ENCODE peak calls at places on chromosomes 1 and 21, in six cellular contexts. X is cardiac muscle cell, L is cardiac fibroblast, O is astrocyte of the spinal cord, K is neuronal stem cell, Q is NCI-H345. I is an unnamed sample.

GRCh38 chr1:116921301-116921885 is 11.7 kb downstream of the PTGFRN start:
- DNase-seq in L (peak), K (no peak), O (no peak), X (no peak), Q (no peak), I (no peak)

GRCh38 chr1:62425041-62425440 is 11.8 kb upstream of the USP1 start:
- DNase-seq in O (no peak), L (no peak), Q (no peak), X (no peak), K (no peak), I (no peak)

GRCh38 chr21:26457817-26458216 is 115.3 kb downstream of the CYYR1 start:
- DNase-seq in L (peak), K (no peak), O (no peak), X (peak), Q (no peak), I (no peak)

GRCh38 chr1:228374711-228375577 is 31.7 kb downstream of the TRIM11 start:
- DNase-seq in O (peak), K (no peak), X (peak), Q (no peak), L (peak), I (peak)

GRCh38 chr1:172450524-172450885 is 6.6 kb upstream of the PIGC start:
- DNase-seq in K (no peak), O (no peak), Q (peak), X (no peak), L (no peak), I (no peak)

GRCh38 chr1:200474633-200475032 is 64.8 kb upstream of the ZNF281 start:
- DNase-seq in K (no peak), L (no peak), X (no peak), O (no peak), Q (no peak), I (no peak)

GRCh38 chr1:167910530-167910929 is 3.4 kb downstream of the ADCY10 start:
- DNase-seq in O (no peak), Q (no peak), X (no peak), K (no peak), L (no peak), I (no peak)

GRCh38 chr1:28540651-28541050 is 12.2 kb upstream of the TRNAU1AP start:
- DNase-seq in L (no peak), O (no peak), K (no peak), Q (no peak), X (no peak), I (no peak)

GRCh38 chr1:185401019-185401418 is 84.0 kb upstream of the IVNS1ABP start:
- DNase-seq in L (peak), Q (no peak), X (no peak), O (peak), K (peak), I (no peak)

GRCh38 chr1:47229884-47230691 is 1.9 kb downstream of the TAL1 start:
- DNase-seq in O (peak), L (peak), K (no peak), Q (no peak), X (no peak), I (no peak)

GRCh38 chr1:226827458-226827857 is 43.0 kb upstream of the PSEN2 start:
- DNase-seq in L (no peak), O (peak), Q (no peak), X (peak), K (no peak), I (peak)

GRCh38 chr21:41167348-41168342 is at the start of gene BACE2:
- DNase-seq in O (peak), L (peak), Q (peak), X (peak), K (peak), I (peak)

GRCh38 chr1:111269820-111270406 is 20.7 kb upstream of the CHIA start:
- DNase-seq in Q (no peak), K (no peak), L (no peak), O (no peak), X (no peak), I (no peak)

GRCh38 chr1:41341756-41342562 is 19.3 kb upstream of the FOXO6 start:
- DNase-seq in O (no peak), L (no peak), K (no peak), X (peak), Q (peak), I (no peak)

GRCh38 chr1:62926681-62927252 is 142.8 kb downstream of the ATG4C start:
- DNase-seq in L (no peak), O (no peak), K (no peak), Q (no peak), X (no peak), I (no peak)

GRCh38 chr1:94698341-94698740 is 121.8 kb upstream of the SLC44A3 start:
- DNase-seq in Q (no peak), L (peak), O (no peak), X (no peak), K (no peak), I (no peak)

GRCh38 chr1:192476802-192477298 is 98.7 kb upstream of the RGS1 start:
- DNase-seq in Q (peak), L (peak), X (peak), O (peak), K (no peak), I (no peak)

GRCh38 chr1:160675641-160676410 is 29.0 kb upstream of the SLAMF1 start:
- DNase-seq in O (peak), L (peak), X (peak), K (peak), Q (peak), I (peak)

GRCh38 chr1:108858541-108858940 is 1.6 kb upstream of the AKNAD1 start:
- DNase-seq in K (no peak), X (no peak), Q (no peak), L (no peak), O (no peak), I (no peak)

GRCh38 chr21:32771134-32771523 is 426 bp downstream of the PAXBP1 start:
- DNase-seq in Q (peak), L (peak), O (peak), K (no peak), X (peak), I (peak)

GRCh38 chr1:24536391-24536840 is 19.5 kb upstream of the NCMAP start:
- DNase-seq in O (peak), K (no peak), L (no peak), X (peak), Q (no peak), I (no peak)

GRCh38 chr21:43193088-43193650 is 24.4 kb downstream of the CRYAA start:
- DNase-seq in O (no peak), Q (no peak), K (no peak), L (no peak), X (no peak), I (peak)

GRCh38 chr1:236370397-236370796 is 23.7 kb upstream of the EDARADD start:
- DNase-seq in K (no peak), O (no peak), X (no peak), L (no peak), Q (no peak), I (no peak)

GRCh38 chr1:41448831-41449230 is 35.7 kb downstream of the EDN2 start:
- DNase-seq in Q (peak), L (no peak), K (no peak), X (no peak), O (no peak), I (no peak)

GRCh38 chr1:230149751-230150584 is 82.9 kb downstream of the GALNT2 start:
- DNase-seq in O (peak), L (no peak), K (no peak), Q (no peak), X (no peak), I (no peak)

GRCh38 chr1:228072658-228073043 is 9.9 kb upstream of the ARF1 start:
- DNase-seq in K (no peak), Q (no peak), O (no peak), X (no peak), L (no peak), I (no peak)

GRCh38 chr1:186275818-186276217 is 99.2 kb downstream of the TPR start:
- DNase-seq in L (no peak), O (no peak), X (no peak), Q (no peak), K (no peak), I (no peak)

GRCh38 chr1:108041360-108042143 is 76.6 kb upstream of the VAV3 start:
- DNase-seq in K (no peak), X (peak), L (no peak), Q (no peak), O (no peak), I (no peak)

GRCh38 chr1:44010935-44011610 is 19.7 kb downstream of the CCDC24 start:
- DNase-seq in K (no peak), X (no peak), L (no peak), Q (no peak), O (no peak), I (no peak)

GRCh38 chr1:223669003-223669402 is 3.5 kb upstream of the CAPN8 start:
- DNase-seq in Q (no peak), K (no peak), O (no peak), L (no peak), X (no peak), I (no peak)

GRCh38 chr1:160414836-160415235 is 14.5 kb downstream of the VANGL2 start:
- DNase-seq in L (no peak), K (no peak), O (no peak), X (no peak), Q (no peak), I (no peak)

GRCh38 chr1:156337052-156337887 is 822 bp downstream of the CCT3 start:
- DNase-seq in L (peak), X (no peak), O (no peak), K (no peak), Q (no peak), I (no peak)

GRCh38 chr21:26804895-26805609 is 40.2 kb downstream of the ADAMTS1 start:
- DNase-seq in K (no peak), L (no peak), Q (no peak), O (no peak), X (no peak), I (no peak)

GRCh38 chr1:41840592-41841246 is 78.0 kb downstream of the HIVEP3 start:
- DNase-seq in O (peak), L (no peak), Q (no peak), X (no peak), K (no peak), I (no peak)

GRCh38 chr1:184387871-184388670 is 1.2 kb downstream of the C1orf21 start:
- DNase-seq in Q (peak), L (peak), X (peak), O (peak), K (no peak), I (peak)

I was measured in tibial nerve.